ENCODE peak calls at places on chromosomes 11 and 22, in eight cellular contexts. One of them, this sample, is unnamed.

GRCh38 chr11:66950113-66950535 is 8.1 kb downstream of the PC start:
- DNase-seq in chondrocyte: no peak
- DNase-seq in Daoy: peak
- DNase-seq in activated CD4-positive, alpha-beta T cell treated with anti-CD3 and anti-CD28 coated beads, Interleukin-2, amount 50 U/mL, for 1 hour: no peak
- DNase-seq in head of caudate nucleus: peak
- DNase-seq in left cardiac atrium: no peak
- DNase-seq in H7: peak
- DNase-seq in activated T-cell treated with anti-CD3 and anti-CD28 coated beads, Interleukin-2, amount 50 U/mL, for 48 hours: peak
- DNase-seq in this sample: peak

GRCh38 chr11:23079382-23079813 is 219.1 kb upstream of the CCDC179 start:
- DNase-seq in chondrocyte: no peak
- DNase-seq in Daoy: no peak
- DNase-seq in activated CD4-positive, alpha-beta T cell treated with anti-CD3 and anti-CD28 coated beads, Interleukin-2, amount 50 U/mL, for 1 hour: no peak
- DNase-seq in head of caudate nucleus: no peak
- DNase-seq in left cardiac atrium: no peak
- DNase-seq in H7: no peak
- DNase-seq in activated T-cell treated with anti-CD3 and anti-CD28 coated beads, Interleukin-2, amount 50 U/mL, for 48 hours: no peak
- DNase-seq in this sample: no peak

GRCh38 chr11:32297629-32298028 is 137.7 kb downstream of the WT1 start:
- DNase-seq in chondrocyte: no peak
- DNase-seq in Daoy: peak
- DNase-seq in activated CD4-positive, alpha-beta T cell treated with anti-CD3 and anti-CD28 coated beads, Interleukin-2, amount 50 U/mL, for 1 hour: no peak
- DNase-seq in head of caudate nucleus: peak
- DNase-seq in left cardiac atrium: no peak
- DNase-seq in H7: no peak
- DNase-seq in activated T-cell treated with anti-CD3 and anti-CD28 coated beads, Interleukin-2, amount 50 U/mL, for 48 hours: no peak
- DNase-seq in this sample: peak

GRCh38 chr11:75308986-75309385 is 42.5 kb downstream of the ARRB1 start:
- DNase-seq in chondrocyte: no peak
- DNase-seq in Daoy: no peak
- DNase-seq in activated CD4-positive, alpha-beta T cell treated with anti-CD3 and anti-CD28 coated beads, Interleukin-2, amount 50 U/mL, for 1 hour: no peak
- DNase-seq in head of caudate nucleus: no peak
- DNase-seq in left cardiac atrium: no peak
- DNase-seq in H7: no peak
- DNase-seq in activated T-cell treated with anti-CD3 and anti-CD28 coated beads, Interleukin-2, amount 50 U/mL, for 48 hours: no peak
- DNase-seq in this sample: no peak

GRCh38 chr22:47446331-47446730 is 683.9 kb downstream of the TBC1D22A start:
- DNase-seq in chondrocyte: peak
- DNase-seq in Daoy: no peak
- DNase-seq in activated CD4-positive, alpha-beta T cell treated with anti-CD3 and anti-CD28 coated beads, Interleukin-2, amount 50 U/mL, for 1 hour: no peak
- DNase-seq in head of caudate nucleus: no peak
- DNase-seq in left cardiac atrium: no peak
- DNase-seq in H7: no peak
- DNase-seq in activated T-cell treated with anti-CD3 and anti-CD28 coated beads, Interleukin-2, amount 50 U/mL, for 48 hours: no peak
- DNase-seq in this sample: no peak

GRCh38 chr11:128290106-128290840 is 297.1 kb downstream of the ETS1 start:
- DNase-seq in chondrocyte: peak
- DNase-seq in Daoy: peak
- DNase-seq in activated CD4-positive, alpha-beta T cell treated with anti-CD3 and anti-CD28 coated beads, Interleukin-2, amount 50 U/mL, for 1 hour: peak
- DNase-seq in head of caudate nucleus: peak
- DNase-seq in left cardiac atrium: peak
- DNase-seq in H7: peak
- DNase-seq in activated T-cell treated with anti-CD3 and anti-CD28 coated beads, Interleukin-2, amount 50 U/mL, for 48 hours: peak
- DNase-seq in this sample: peak

GRCh38 chr11:24935059-24935458 is 438.2 kb downstream of the LUZP2 start:
- DNase-seq in chondrocyte: no peak
- DNase-seq in Daoy: no peak
- DNase-seq in activated CD4-positive, alpha-beta T cell treated with anti-CD3 and anti-CD28 coated beads, Interleukin-2, amount 50 U/mL, for 1 hour: no peak
- DNase-seq in head of caudate nucleus: no peak
- DNase-seq in left cardiac atrium: no peak
- DNase-seq in H7: no peak
- DNase-seq in activated T-cell treated with anti-CD3 and anti-CD28 coated beads, Interleukin-2, amount 50 U/mL, for 48 hours: no peak
- DNase-seq in this sample: no peak

GRCh38 chr11:69035959-69036340 is 12.8 kb upstream of the TPCN2 start:
- DNase-seq in chondrocyte: no peak
- DNase-seq in Daoy: no peak
- DNase-seq in activated CD4-positive, alpha-beta T cell treated with anti-CD3 and anti-CD28 coated beads, Interleukin-2, amount 50 U/mL, for 1 hour: no peak
- DNase-seq in head of caudate nucleus: no peak
- DNase-seq in left cardiac atrium: peak
- DNase-seq in H7: no peak
- DNase-seq in activated T-cell treated with anti-CD3 and anti-CD28 coated beads, Interleukin-2, amount 50 U/mL, for 48 hours: no peak
- DNase-seq in this sample: no peak

This sample was measured in RPMI8226.